ENCODE peak calls at places on chromosomes 11 and 22, in four cellular contexts. G is fibroblast of mammary gland; K is bronchial epithelial cell; T is CD4-positive, alpha-beta memory T cell. I is an unnamed sample.

GRCh38 chr11:61189933-61190332 is 13.4 kb upstream of the PGA3 start:
- DNase-seq in T (no peak), G (no peak), K (no peak), I (no peak)

GRCh38 chr11:132405728-132406127 is 1035.3 kb downstream of the NTM start:
- DNase-seq in K (no peak), T (no peak), G (no peak), I (no peak)

GRCh38 chr22:24555496-24556253 is at the start of gene SNRPD3:
- DNase-seq in G (peak), K (peak), T (peak), I (peak)

GRCh38 chr11:1307998-1308744 is 1.3 kb downstream of the TOLLIP start:
- DNase-seq in T (no peak), G (peak), K (peak), I (no peak)

GRCh38 chr11:65778431-65778900 is 2.3 kb downstream of the AP5B1 start:
- DNase-seq in G (no peak), K (no peak), T (no peak), I (no peak)

GRCh38 chr11:5364214-5364613 is 12.9 kb downstream of the OR51B6 start:
- DNase-seq in T (no peak), K (no peak), G (peak), I (no peak)

GRCh38 chr22:38031491-38031890 is 25.7 kb upstream of the PICK1 start:
- DNase-seq in K (no peak), G (no peak), T (no peak), I (no peak)

GRCh38 chr22:19503869-19504268 is 20.3 kb downstream of the CLDN5 start:
- DNase-seq in K (no peak), T (no peak), G (no peak), I (no peak)

GRCh38 chr11:36398261-36398953 is 102.3 kb downstream of the PRR5L start:
- DNase-seq in G (no peak), T (no peak), K (peak), I (no peak)

GRCh38 chr11:76663912-76664440 is 6.6 kb downstream of the LRRC32 start:
- DNase-seq in G (no peak), T (no peak), K (no peak), I (no peak)

GRCh38 chr11:111367411-111368284 is 11.4 kb downstream of the POU2AF1 start:
- DNase-seq in T (no peak), K (peak), G (no peak), I (no peak)

I was measured in SK-N-DZ.